ENCODE peak calls at places on chromosomes 2 and 18, in seven cellular contexts. M is WERI-Rb-1, F is aorta, C is HL-60, L is astrocyte, N is coronary artery, W is OCI-LY7. X is an unnamed sample.

GRCh38 chr2:19900536-19901200 is 1.1 kb downstream of the TTC32 start:
- DNase-seq in F (no peak), W (peak; percentile 47), M (no peak), L (peak; percentile 15), C (peak; percentile 5), N (no peak), X (no peak)

GRCh38 chr2:196486145-196486544 is 153.4 kb upstream of the CCDC150 start:
- DNase-seq in W (no peak), N (no peak), M (no peak), C (no peak), F (no peak), L (no peak), X (no peak)

GRCh38 chr18:12638634-12639124 is 19.2 kb downstream of the SPIRE1 start:
- DNase-seq in M (no peak), W (no peak), F (no peak), C (no peak), N (no peak), L (no peak), X (no peak)

GRCh38 chr2:209868595-209868994 is 97.0 kb downstream of the UNC80 start:
- DNase-seq in W (no peak), N (no peak), C (no peak), L (no peak), F (no peak), M (no peak), X (no peak)

GRCh38 chr2:133814890-133815289 is 246.6 kb upstream of the NCKAP5 start:
- DNase-seq in M (no peak), L (no peak), W (no peak), C (no peak), N (no peak), F (no peak), X (no peak)

GRCh38 chr2:27954771-27955384 is 64.3 kb downstream of the BABAM2 start:
- DNase-seq in N (peak; percentile 81), C (peak; percentile 93), L (peak; percentile 100), W (peak; percentile 1), M (no peak), F (peak; percentile 74), X (peak; percentile 88)

GRCh38 chr2:64779117-64779690 is 125.5 kb upstream of the SERTAD2 start:
- DNase-seq in C (no peak), L (peak; percentile 98), M (no peak), F (no peak), N (no peak), W (no peak), X (no peak)

GRCh38 chr2:60746318-60746717 is 9.8 kb upstream of the PAPOLG start:
- DNase-seq in W (no peak), M (no peak), L (no peak), N (no peak), F (no peak), C (no peak), X (no peak)

GRCh38 chr2:47695800-47696477 is 87.0 kb upstream of the MSH6 start:
- DNase-seq in F (no peak), C (no peak), M (no peak), N (no peak), W (peak; percentile 23), L (no peak), X (no peak)

GRCh38 chr18:13374468-13375301 is 156.1 kb downstream of the LDLRAD4 start:
- DNase-seq in F (peak; percentile 68), N (peak; percentile 83), L (peak; percentile 40), C (no peak), W (no peak), M (no peak), X (peak; percentile 69)

GRCh38 chr2:47437287-47437686 is 34.3 kb downstream of the MSH2 start:
- DNase-seq in C (no peak), W (peak; percentile 50), M (no peak), N (no peak), F (no peak), L (peak; percentile 13), X (no peak)

GRCh38 chr2:166417669-166418068 is 41.9 kb upstream of the SCN9A start:
- DNase-seq in C (peak; percentile 20), F (no peak), N (no peak), M (peak; percentile 19), W (peak; percentile 10), L (peak; percentile 53), X (no peak)

GRCh38 chr2:66569974-66570373 is 135.0 kb downstream of the MEIS1 start:
- DNase-seq in F (no peak), C (no peak), L (no peak), N (no peak), M (no peak), W (no peak), X (no peak)

GRCh38 chr18:63249781-63250180 is 69.8 kb downstream of the BCL2 start:
- DNase-seq in F (no peak), N (no peak), C (peak; percentile 93), M (no peak), W (no peak), L (no peak), X (no peak)

GRCh38 chr2:16275718-16276117 is 335.4 kb downstream of the MYCN start:
- DNase-seq in L (no peak), N (no peak), F (no peak), M (no peak), C (no peak), W (no peak), X (no peak)

GRCh38 chr2:66001538-66001937 is 433.4 kb upstream of the MEIS1 start:
- DNase-seq in M (no peak), N (no peak), C (no peak), F (no peak), L (no peak), W (no peak), X (no peak)

GRCh38 chr18:55018602-55019001 is 59.3 kb upstream of the CCDC68 start:
- DNase-seq in M (no peak), N (no peak), L (peak; percentile 69), W (no peak), C (no peak), F (no peak), X (no peak)

GRCh38 chr2:6946722-6947121 is 29.5 kb downstream of the RNF144A start:
- DNase-seq in L (peak; percentile 93), N (no peak), W (no peak), M (no peak), F (no peak), C (no peak), X (no peak)

GRCh38 chr2:76672798-76673197 is 849.4 kb downstream of the LRRTM4 start:
- DNase-seq in F (no peak), N (no peak), L (no peak), C (no peak), M (no peak), W (no peak), X (no peak)

GRCh38 chr2:30752811-30753210 is 54.4 kb downstream of the CAPN13 start:
- DNase-seq in M (no peak), N (no peak), W (no peak), L (no peak), F (no peak), C (no peak), X (no peak)

GRCh38 chr18:55997156-55997561 is 409.2 kb upstream of the TCF4 start:
- DNase-seq in M (no peak), F (no peak), C (no peak), L (no peak), W (no peak), N (no peak), X (no peak)

GRCh38 chr2:205929445-205930027 is 156.4 kb downstream of the INO80D start:
- DNase-seq in C (no peak), M (no peak), W (no peak), L (no peak), F (no peak), N (no peak), X (no peak)

GRCh38 chr2:143623270-143623669 is 494.1 kb downstream of the ARHGAP15 start:
- DNase-seq in W (no peak), C (no peak), M (no peak), N (no peak), F (no peak), L (no peak), X (no peak)
- H3K27ac ChIP-seq in W (no peak overlapping the region), C (no peak overlapping the region), M (no peak overlapping the region), N (no peak overlapping the region), F (no peak overlapping the region), L (no peak overlapping the region), X (no peak overlapping the region)

DNA sequence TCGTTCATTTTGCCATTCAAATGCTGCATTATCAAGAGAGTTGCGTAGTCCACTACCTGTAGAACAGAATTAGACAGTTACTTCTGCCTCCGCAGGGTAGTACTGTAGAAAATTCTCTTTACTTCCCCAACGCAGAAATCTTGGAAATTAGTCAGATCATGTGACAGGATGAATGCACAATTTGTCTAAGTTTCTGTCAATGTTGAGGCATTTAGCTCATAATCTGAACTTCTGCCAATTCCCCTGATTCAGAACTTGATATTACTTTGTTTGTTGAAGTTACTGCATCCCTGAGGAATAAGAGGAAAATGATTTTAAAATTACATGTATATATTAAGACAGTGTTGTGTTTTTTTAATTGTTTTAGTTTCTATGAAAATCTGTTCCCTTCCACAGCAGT is 83.4 kb downstream of the TTC27 start:
- DNase-seq in L (peak; percentile 89), N (no peak), C (no peak), F (no peak), W (no peak), M (no peak), X (no peak)
- H3K27ac ChIP-seq in L (peak overlapping the region; percentile 50), N (peak overlapping the region; percentile 51), C (no peak overlapping the region), F (no peak overlapping the region), W (no peak overlapping the region), M (no peak overlapping the region), X (peak overlapping the region; percentile 19)

GRCh38 chr2:23916727-23917458 is 10.0 kb downstream of the ATAD2B start:
- DNase-seq in M (no peak), F (no peak), W (peak; percentile 41), C (no peak), L (peak; percentile 18), N (no peak), X (no peak)
- H3K27ac ChIP-seq in M (no peak overlapping the region), F (no peak overlapping the region), W (no peak overlapping the region), C (no peak overlapping the region), L (no peak overlapping the region), N (peak overlapping the region; percentile 13), X (no peak overlapping the region)

GRCh38 chr2:240555541-240556250 is 2.1 kb downstream of the ANKMY1 start:
- DNase-seq in N (no peak), M (no peak), C (no peak), L (no peak), W (no peak), F (no peak), X (no peak)

GRCh38 chr2:240557101-240557751 is 562 bp downstream of the ANKMY1 start:
- DNase-seq in F (peak; percentile 52), W (no peak), C (no peak), N (no peak), M (no peak), L (no peak), X (peak; percentile 54)

GRCh38 chr2:240554767-240555493 is 2.9 kb downstream of the ANKMY1 start:
- DNase-seq in F (no peak), C (no peak), N (no peak), M (no peak), W (no peak), L (no peak), X (no peak)

GRCh38 chr2:240557808-240558207 is at the start of gene ANKMY1:
- DNase-seq in M (peak; percentile 10), N (peak; percentile 71), L (peak; percentile 52), F (peak; percentile 79), C (no peak), W (no peak), X (no peak)

DNA sequence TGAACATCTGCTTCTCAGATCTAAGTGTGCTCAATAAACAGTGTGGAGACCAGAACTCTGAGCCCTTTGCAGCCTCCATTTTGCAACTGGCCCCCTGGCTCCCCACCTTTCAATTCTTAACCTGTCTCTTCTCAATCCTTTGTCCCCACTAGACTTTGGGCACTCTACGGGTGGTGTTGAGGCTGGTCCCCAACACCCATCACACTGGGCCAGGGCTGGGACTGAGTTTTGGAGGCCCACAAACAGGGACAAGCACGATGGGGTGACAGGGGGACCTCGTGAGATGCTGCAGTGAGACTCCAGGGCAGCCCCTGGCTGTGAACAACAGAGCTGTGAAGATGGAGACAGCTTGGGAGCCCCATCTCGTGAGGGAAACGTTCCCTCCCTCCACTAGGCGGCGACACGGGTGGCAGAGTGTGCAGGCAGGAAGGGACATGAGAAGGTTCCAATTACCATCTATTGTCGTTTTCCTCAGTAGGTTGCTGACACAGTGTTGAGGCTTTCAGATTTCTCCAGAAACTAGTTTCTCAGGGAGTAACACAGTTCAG is 1.2 kb downstream of the ANKMY1 start:
- DNase-seq in M (peak; percentile 64), C (peak; percentile 58), L (no peak), N (no peak), F (peak; percentile 61), W (peak; percentile 72), X (no peak)
- H3K27ac ChIP-seq in M (no peak overlapping the region), C (no peak overlapping the region), L (no peak overlapping the region), N (no peak overlapping the region), F (no peak overlapping the region), W (no peak overlapping the region), X (no peak overlapping the region)